ENCODE peak calls at places on chromosomes 16 and 17, in five cellular contexts. X is ecto neural progenitor cell; G is NCI-H774; P is stimulated activated CD8-positive, alpha-beta memory T cell treated with anti-CD3 and anti-CD28 coated beads, Interleukin-2, amount 100 ng/mL, for 48 hours; D is activated naive CD4-positive, alpha-beta T cell treated with anti-CD3 and anti-CD28 coated beads, Interleukin-2, amount 10 ng/mL, durations not matched to agents 7 days and 5 days. M is an unnamed sample.

GRCh38 chr16:71358464-71359031 is at the start of gene CALB2:
- DNase-seq in P (peak), D (peak), G (peak), X (peak), M (peak)

GRCh38 chr16:11619327-11619851 is 32.7 kb upstream of the LITAF start:
- DNase-seq in D (peak), P (no peak), X (no peak), G (no peak), M (no peak)

GRCh38 chr16:27660507-27660906 is 110.6 kb downstream of the KATNIP start:
- DNase-seq in D (no peak), G (no peak), X (no peak), P (no peak), M (no peak)

GRCh38 chr17:52011070-52011469 is 147.4 kb downstream of the CA10 start:
- DNase-seq in G (no peak), X (no peak), D (no peak), P (no peak), M (no peak)

GRCh38 chr16:49467540-49468372 is 94.2 kb downstream of the C16orf78 start:
- DNase-seq in X (no peak), P (no peak), G (no peak), D (no peak), M (no peak)

GRCh38 chr16:80733366-80733901 is 71.0 kb downstream of the CDYL2 start:
- DNase-seq in P (no peak), D (no peak), X (no peak), G (no peak), M (no peak)

GRCh38 chr17:32536736-32537646 is 50.2 kb downstream of the CDK5R1 start:
- DNase-seq in X (no peak), P (no peak), D (no peak), G (no peak), M (no peak)

GRCh38 chr16:28168991-28169554 is 42.7 kb downstream of the XPO6 start:
- DNase-seq in D (peak), G (no peak), P (no peak), X (no peak), M (no peak)

GRCh38 chr17:52128721-52129120 is 29.8 kb downstream of the CA10 start:
- DNase-seq in D (no peak), P (no peak), G (no peak), X (no peak), M (no peak)

GRCh38 chr17:76263896-76264295 is 1.3 kb upstream of the UBALD2 start:
- DNase-seq in P (no peak), G (no peak), D (no peak), X (no peak), M (no peak)

GRCh38 chr16:6947291-6947690 is 385.4 kb upstream of the RBFOX1 start:
- DNase-seq in X (no peak), P (no peak), D (no peak), G (no peak), M (no peak)

GRCh38 chr16:87305505-87306391 is 11.4 kb downstream of the C16orf95 start:
- DNase-seq in X (peak), G (no peak), D (no peak), P (no peak), M (no peak)

GRCh38 chr17:65533855-65534457 is 27.5 kb downstream of the AXIN2 start:
- DNase-seq in P (no peak), G (no peak), X (no peak), D (no peak), M (no peak)

M was measured in NCI-H510A treated with DMSO at 0.1 percent for 48 hours.